ENCODE peak calls at places on chromosomes 4 and X, in nine cellular contexts. G is NCI-H2081; Y is HS-27A; F is fibroblast of lung; X is right atrium auricular region; R is activated T-cell treated with anti-CD3 and anti-CD28 coated beads, Interleukin-2, amount 50 U/mL, for 4 hours; T is endothelial cell; V is GM12892; E is SK-N-SH. Z is an unnamed sample.

GRCh38 chr4:134879019-134879418 is 677.4 kb upstream of the PABPC4L start:
- DNase-seq in G (no peak), Y (no peak), F (no peak), X (no peak), R (no peak), T (no peak), V (no peak), E (no peak), Z (no peak)

GRCh38 chr4:2924286-2924685 is 38.9 kb downstream of the NOP14 start:
- DNase-seq in G (no peak), Y (no peak), F (no peak), X (no peak), R (no peak), T (no peak), V (no peak), E (no peak), Z (no peak)

GRCh38 chr4:128322986-128323385 is 35.4 kb upstream of the PGRMC2 start:
- DNase-seq in G (no peak), Y (peak; percentile 72), F (peak; percentile 98), X (no peak), R (no peak), T (no peak), V (no peak), E (no peak), Z (no peak)

GRCh38 chr4:113760094-113760851 is 1.3 kb downstream of the CAMK2D start:
- DNase-seq in G (peak; percentile 47), Y (no peak), F (peak; percentile 59), X (no peak), R (peak; percentile 38), T (no peak), V (no peak), E (no peak), Z (no peak)

GRCh38 chr4:472881-473574 is 25.9 kb downstream of the ZNF721 start:
- DNase-seq in G (peak; percentile 54), Y (no peak), F (peak; percentile 27), X (no peak), R (no peak), T (peak; percentile 10), V (no peak), E (peak; percentile 36), Z (no peak)

GRCh38 chr4:145937990-145938611 is 522 bp downstream of the ZNF827 start:
- DNase-seq in G (peak; percentile 22), Y (no peak), F (peak; percentile 42), X (no peak), R (peak; percentile 25), T (peak; percentile 11), V (peak; percentile 29), E (peak; percentile 60), Z (no peak)

GRCh38 chrX:25112156-25112555 is 96.4 kb upstream of the ARX start:
- DNase-seq in G (no peak), Y (no peak), F (no peak), X (no peak), R (no peak), T (no peak), V (no peak), E (no peak), Z (no peak)

GRCh38 chr4:20046931-20047677 is 204.6 kb upstream of the SLIT2 start:
- DNase-seq in G (no peak), Y (no peak), F (peak; percentile 50), X (no peak), R (no peak), T (no peak), V (no peak), E (no peak), Z (no peak)

GRCh38 chr4:54659213-54660144 is 1.7 kb downstream of the KIT start:
- DNase-seq in G (peak; percentile 34), Y (no peak), F (peak; percentile 8), X (no peak), R (no peak), T (peak; percentile 21), V (no peak), E (peak; percentile 32), Z (no peak)

GRCh38 chrX:12128017-12128416 is 10.3 kb upstream of the FRMPD4 start:
- DNase-seq in G (no peak), Y (no peak), F (no peak), X (no peak), R (no peak), T (no peak), V (no peak), E (no peak), Z (no peak)

GRCh38 chrX:20029728-20030127 is 38.9 kb upstream of the BCLAF3 start:
- DNase-seq in G (no peak), Y (no peak), F (no peak), X (no peak), R (no peak), T (no peak), V (no peak), E (no peak), Z (peak; percentile 20)

GRCh38 chrX:134484039-134484438 is 24.1 kb downstream of the HPRT1 start:
- DNase-seq in G (peak; percentile 17), Y (no peak), F (peak; percentile 36), X (no peak), R (no peak), T (no peak), V (no peak), E (peak; percentile 18), Z (peak; percentile 35)

GRCh38 chrX:129663171-129663570 is 8.4 kb upstream of the APLN start:
- DNase-seq in G (no peak), Y (no peak), F (peak; percentile 24), X (no peak), R (no peak), T (no peak), V (no peak), E (no peak), Z (no peak)

GRCh38 chr4:157128395-157128794 is 52.4 kb downstream of the GLRB start:
- DNase-seq in G (peak; percentile 22), Y (peak; percentile 41), F (peak; percentile 54), X (no peak), R (no peak), T (no peak), V (no peak), E (peak; percentile 1), Z (no peak)

GRCh38 chr4:99816611-99817309 is at the start of gene DAPP1:
- DNase-seq in G (no peak), Y (no peak), F (no peak), X (peak; percentile 60), R (peak; percentile 55), T (no peak), V (peak; percentile 34), E (no peak), Z (no peak)

GRCh38 chrX:130176354-130176776 is 4.6 kb downstream of the RAB33A start:
- DNase-seq in G (no peak), Y (no peak), F (peak; percentile 11), X (no peak), R (no peak), T (no peak), V (peak; percentile 31), E (no peak), Z (no peak)

GRCh38 chrX:129653985-129654651 is 638 bp downstream of the APLN start:
- DNase-seq in G (peak; percentile 28), Y (no peak), F (peak; percentile 29), X (peak; percentile 57), R (no peak), T (no peak), V (no peak), E (peak; percentile 74), Z (no peak)

GRCh38 chr4:119559044-119559647 is 69.5 kb downstream of the PDE5A start:
- DNase-seq in G (peak; percentile 9), Y (peak; percentile 24), F (peak; percentile 58), X (no peak), R (no peak), T (no peak), V (no peak), E (peak; percentile 45), Z (peak; percentile 16)

GRCh38 chrX:123738378-123738955 is 5.6 kb upstream of the THOC2 start:
- DNase-seq in G (no peak), Y (no peak), F (peak; percentile 10), X (no peak), R (no peak), T (no peak), V (no peak), E (no peak), Z (no peak)